ENCODE peak calls at places on chromosomes 3 and 15, in five cellular contexts. G, V, Y, D and F are unnamed samples.

GRCh38 chr15:34984884-34985630 is 3.0 kb downstream of the ZNF770 start:
- DNase-seq in G (no peak), V (peak), Y (no peak), D (no peak), F (no peak)

GRCh38 chr3:30162579-30162978 is 443.8 kb upstream of the TGFBR2 start:
- DNase-seq in G (no peak), V (no peak), Y (no peak), D (no peak), F (no peak)

GRCh38 chr3:61602466-61602865 is 41.1 kb downstream of the PTPRG start:
- DNase-seq in G (peak), V (no peak), Y (no peak), D (no peak), F (no peak)

GRCh38 chr3:142857056-142857455 is 31.8 kb downstream of the PCOLCE2 start:
- DNase-seq in G (peak), V (peak), Y (no peak), D (peak), F (no peak)

GRCh38 chr3:182668974-182669373 is 124.3 kb upstream of the ATP11B start:
- DNase-seq in G (no peak), V (no peak), Y (no peak), D (no peak), F (no peak)

GRCh38 chr3:190077646-190078045 is 43.1 kb downstream of the P3H2 start:
- DNase-seq in G (no peak), V (no peak), Y (no peak), D (no peak), F (no peak)

GRCh38 chr3:149657458-149657795 is 398 bp downstream of the WWTR1 start:
- DNase-seq in G (no peak), V (no peak), Y (no peak), D (no peak), F (no peak)

GRCh38 chr3:167330993-167331392 is 49.1 kb downstream of the ZBBX start:
- DNase-seq in G (no peak), V (no peak), Y (no peak), D (no peak), F (no peak)

GRCh38 chr15:51366911-51367310 is 25.5 kb downstream of the GLDN start:
- DNase-seq in G (no peak), V (no peak), Y (no peak), D (no peak), F (no peak)

GRCh38 chr3:194503101-194503531 is 16.3 kb upstream of the ATP13A3 start:
- DNase-seq in G (no peak), V (no peak), Y (no peak), D (no peak), F (no peak)

GRCh38 chr15:32120577-32121465 is 90.5 kb downstream of the CHRNA7 start:
- DNase-seq in G (no peak), V (no peak), Y (no peak), D (no peak), F (no peak)

GRCh38 chr3:149368201-149368849 is 9.1 kb downstream of the TM4SF1 start:
- DNase-seq in G (no peak), V (no peak), Y (no peak), D (no peak), F (no peak)

GRCh38 chr3:85781806-85782205 is 823.0 kb downstream of the CADM2 start:
- DNase-seq in G (no peak), V (no peak), Y (no peak), D (no peak), F (no peak)

GRCh38 chr3:162441716-162442115 is 945.1 kb downstream of the OTOL1 start:
- DNase-seq in G (no peak), V (no peak), Y (no peak), D (no peak), F (no peak)

GRCh38 chr15:57334257-57334656 is 42.0 kb upstream of the CGNL1 start:
- DNase-seq in G (peak), V (no peak), Y (no peak), D (no peak), F (no peak)

GRCh38 chr15:68623301-68623892 is 44.6 kb downstream of the CORO2B start:
- DNase-seq in G (no peak), V (no peak), Y (no peak), D (no peak), F (no peak)

GRCh38 chr3:195584543-195584870 is 767 bp upstream of the APOD start:
- DNase-seq in G (peak), V (no peak), Y (no peak), D (no peak), F (no peak)

GRCh38 chr3:109118584-109118983 is 650 bp upstream of the MORC1 start:
- DNase-seq in G (no peak), V (no peak), Y (no peak), D (no peak), F (no peak)

GRCh38 chr15:77044228-77045042 is 26.5 kb downstream of the TSPAN3 start:
- DNase-seq in G (no peak), V (no peak), Y (no peak), D (no peak), F (no peak)

GRCh38 chr15:91584895-91585294 is 268.6 kb upstream of the SLCO3A1 start:
- DNase-seq in G (no peak), V (no peak), Y (no peak), D (no peak), F (no peak)

GRCh38 chr15:85000189-85000864 is 18.7 kb downstream of the PDE8A start:
- DNase-seq in G (no peak), V (no peak), Y (no peak), D (no peak), F (no peak)

GRCh38 chr15:85004551-85004950 is 22.9 kb downstream of the PDE8A start:
- DNase-seq in G (no peak), V (no peak), Y (no peak), D (no peak), F (peak)

GRCh38 chr15:85000937-85001336 is 19.3 kb downstream of the PDE8A start:
- DNase-seq in G (no peak), V (no peak), Y (no peak), D (no peak), F (no peak)

GRCh38 chr15:85003593-85004312 is 22.1 kb downstream of the PDE8A start:
- DNase-seq in G (no peak), V (no peak), Y (no peak), D (no peak), F (peak)

DNA sequence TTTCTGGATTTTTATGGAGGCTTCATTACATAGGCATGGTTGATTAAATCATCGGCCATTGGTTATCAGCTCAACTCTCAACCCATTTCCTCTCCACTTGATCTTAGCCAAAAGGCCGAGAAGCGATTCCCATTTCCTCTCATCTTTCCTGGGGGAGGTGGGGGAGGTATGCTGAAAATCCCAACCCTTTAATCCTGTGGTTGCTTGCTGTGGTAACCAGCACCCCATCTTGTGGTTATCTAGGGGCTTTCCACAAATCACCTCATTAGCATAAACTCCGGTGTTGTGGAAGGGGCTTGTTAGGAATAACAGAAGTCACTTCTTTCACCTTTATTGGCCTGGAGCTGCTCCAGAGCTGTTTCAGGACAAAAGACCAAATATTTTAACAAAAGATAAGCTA is 20.9 kb downstream of the PDE8A start:
- DNase-seq in G (no peak), V (no peak), Y (no peak), D (no peak), F (no peak)
- TF ChIP-seq REST in G (no peak), V (no peak), Y (no peak), D (no peak), F (no peak)

DNA sequence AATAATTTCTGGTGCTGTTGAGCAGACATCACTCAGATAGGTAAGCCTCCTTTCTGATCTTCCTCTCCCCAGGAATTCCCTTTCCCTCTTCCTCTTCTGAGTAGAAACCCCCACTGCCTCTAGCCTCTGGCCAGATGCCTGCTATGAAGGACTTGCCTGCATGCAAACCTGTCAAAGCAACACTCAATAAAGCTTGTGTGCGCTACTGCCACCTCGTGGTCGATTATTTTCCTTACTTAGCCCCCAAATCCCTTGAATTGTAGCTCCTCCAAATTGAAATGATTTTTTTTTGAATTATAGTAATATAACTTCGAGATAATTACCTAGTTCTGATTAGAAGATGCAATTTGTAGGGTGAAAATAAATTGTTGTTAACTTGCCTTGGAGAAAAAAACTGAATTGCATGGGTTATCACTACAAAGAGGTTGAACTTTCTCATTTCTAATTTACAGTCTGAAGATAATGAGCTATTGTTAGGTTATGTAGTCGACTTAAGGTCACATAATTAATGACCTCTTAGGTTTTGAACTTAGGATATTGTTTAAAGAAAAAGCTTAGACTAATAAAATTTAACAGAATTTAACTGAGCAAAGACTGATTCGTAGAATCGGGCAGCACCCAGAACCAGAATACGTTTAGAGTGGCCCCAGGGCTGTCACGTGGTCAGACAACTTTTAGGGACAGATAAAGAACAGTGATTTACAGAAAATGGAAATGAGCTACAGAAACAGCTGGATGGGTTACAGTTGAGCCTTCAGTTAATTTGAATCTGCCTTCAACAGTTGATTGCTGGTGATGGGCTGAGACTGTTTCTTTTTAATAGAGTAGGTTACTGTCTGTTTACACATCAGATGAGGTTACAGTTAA is 269.3 kb downstream of the ARPP21 start:
- DNase-seq in G (peak), V (peak), Y (peak), D (peak), F (peak)
- TF ChIP-seq GABPA in G (no peak), V (no peak), Y (no peak), D (no peak), F (no peak)

DNA sequence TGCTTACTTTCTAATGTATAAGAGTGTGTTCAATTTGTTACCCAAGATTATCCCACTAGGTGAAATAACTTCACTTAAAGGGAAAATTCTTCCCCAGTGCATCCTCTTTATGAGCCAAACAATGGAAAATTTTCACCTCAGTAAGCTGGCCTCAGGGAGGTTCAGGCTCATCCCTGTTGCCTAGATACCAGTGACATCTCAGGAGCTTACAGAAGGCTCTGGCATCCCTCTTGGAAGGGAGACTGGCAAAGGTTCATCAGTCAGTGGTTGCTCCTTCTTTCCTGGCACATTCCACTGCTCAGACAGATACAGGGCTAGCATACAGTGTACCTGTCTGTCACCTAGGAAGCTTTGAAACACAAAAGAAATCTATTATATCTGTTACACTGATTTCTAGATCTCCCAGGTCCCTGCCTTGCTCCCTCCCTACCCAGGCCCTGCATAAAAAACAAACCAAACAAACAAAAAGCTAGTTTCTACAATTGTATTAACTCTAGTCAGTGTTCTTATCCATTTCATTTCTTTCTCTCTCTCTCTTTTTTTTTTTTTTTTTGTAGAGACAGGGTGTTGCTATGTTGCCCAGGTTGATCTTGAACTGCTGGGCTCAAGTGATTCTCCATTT is 1.7 kb downstream of the IP6K2 start:
- DNase-seq in G (no peak), V (no peak), Y (no peak), D (peak), F (no peak)
- TF ChIP-seq REST in G (no peak), V (no peak), Y (no peak), D (no peak), F (no peak)

GRCh38 chr3:40046149-40046548 is 236.7 kb downstream of the MYRIP start:
- DNase-seq in G (no peak), V (no peak), Y (no peak), D (no peak), F (no peak)

GRCh38 chr3:40043444-40043755 is 234.0 kb downstream of the MYRIP start:
- DNase-seq in G (no peak), V (no peak), Y (no peak), D (peak), F (no peak)

GRCh38 chr3:40047406-40047805 is 238.0 kb downstream of the MYRIP start:
- DNase-seq in G (no peak), V (no peak), Y (no peak), D (no peak), F (no peak)

GRCh38 chr3:40042752-40043443 is 233.5 kb downstream of the MYRIP start:
- DNase-seq in G (no peak), V (no peak), Y (no peak), D (no peak), F (no peak)

GRCh38 chr3:40044487-40044886 is 235.1 kb downstream of the MYRIP start:
- DNase-seq in G (no peak), V (no peak), Y (no peak), D (no peak), F (no peak)
- TF ChIP-seq GABPA in G (no peak), V (no peak), Y (no peak), D (no peak), F (no peak)

GRCh38 chr3:187743195-187744141 is 1.8 kb downstream of the BCL6 start:
- DNase-seq in G (peak), V (no peak), Y (no peak), D (no peak), F (peak)
- TF ChIP-seq REST in G (no peak), V (no peak), Y (no peak), D (no peak), F (no peak)

GRCh38 chr15:29805708-29806104 is 16.6 kb downstream of the TJP1 start:
- DNase-seq in G (no peak), V (no peak), Y (no peak), D (no peak), F (no peak)

GRCh38 chr15:29799859-29800258 is 22.4 kb downstream of the TJP1 start:
- DNase-seq in G (no peak), V (no peak), Y (no peak), D (no peak), F (no peak)

GRCh38 chr15:29802411-29802810 is 19.9 kb downstream of the TJP1 start:
- DNase-seq in G (no peak), V (no peak), Y (no peak), D (peak), F (no peak)

GRCh38 chr15:29800441-29801366 is 21.6 kb downstream of the TJP1 start:
- DNase-seq in G (no peak), V (no peak), Y (no peak), D (peak), F (no peak)

GRCh38 chr15:29805043-29805707 is 17.1 kb downstream of the TJP1 start:
- DNase-seq in G (no peak), V (peak), Y (no peak), D (no peak), F (no peak)
- TF ChIP-seq GABPA in G (no peak), V (no peak), Y (no peak), D (no peak), F (no peak)

GRCh38 chr3:57228734-57229505 is 1.4 kb downstream of the APPL1 start:
- DNase-seq in G (no peak), V (no peak), Y (no peak), D (no peak), F (no peak)

GRCh38 chr3:57234613-57235575 is 7.4 kb downstream of the APPL1 start:
- DNase-seq in G (no peak), V (no peak), Y (no peak), D (no peak), F (no peak)

GRCh38 chr3:57230006-57230405 is 2.5 kb downstream of the APPL1 start:
- DNase-seq in G (no peak), V (no peak), Y (no peak), D (no peak), F (no peak)

GRCh38 chr3:57227930-57228733 is 603 bp downstream of the APPL1 start:
- DNase-seq in G (peak), V (no peak), Y (no peak), D (peak), F (peak)

GRCh38 chr3:57233799-57234198 is 6.3 kb downstream of the APPL1 start:
- DNase-seq in G (no peak), V (no peak), Y (no peak), D (no peak), F (no peak)
- TF ChIP-seq REST in G (no peak), V (no peak), Y (no peak), D (no peak), F (no peak)